ENCODE peak calls at places on chromosomes 6 and 20, in eight cellular contexts. X is RPMI7951; Q is GM04503; P is caudate nucleus; V is putamen; Z is OCI-M1; L is ascending aorta; I is CD8-positive, alpha-beta memory T cell. O is an unnamed sample.
A peak's percentile ranks its signal among the peaks of the same experiment; 100 is the strongest.

GRCh38 chr6:6469074-6469473 is 119.4 kb upstream of the LY86 start:
- DNase-seq in X (no peak), Q (no peak), P (no peak), V (no peak), Z (no peak), L (no peak), I (no peak), O (no peak)

GRCh38 chr20:52422574-52423463 is 231.2 kb upstream of the ZFP64 start:
- DNase-seq in X (peak; percentile 62), Q (no peak), P (no peak), V (no peak), Z (no peak), L (no peak), I (no peak), O (no peak)

GRCh38 chr6:111724505-111724904 is 118.8 kb upstream of the TRAF3IP2 start:
- DNase-seq in X (no peak), Q (no peak), P (no peak), V (no peak), Z (peak; percentile 53), L (no peak), I (peak; percentile 58), O (no peak)

GRCh38 chr6:159104163-159104885 is 59.5 kb upstream of the TAGAP start:
- DNase-seq in X (peak; percentile 48), Q (no peak), P (peak; percentile 56), V (no peak), Z (peak; percentile 88), L (no peak), I (peak; percentile 74), O (peak; percentile 41)

GRCh38 chr6:11021003-11021402 is 23.1 kb downstream of the ELOVL2 start:
- DNase-seq in X (no peak), Q (no peak), P (no peak), V (no peak), Z (no peak), L (no peak), I (no peak), O (no peak)

GRCh38 chr20:45138451-45139300 is 14.4 kb upstream of the WFDC12 start:
- DNase-seq in X (peak; percentile 36), Q (no peak), P (no peak), V (no peak), Z (peak; percentile 83), L (peak; percentile 67), I (no peak), O (no peak)

GRCh38 chr6:41197234-41197633 is 3.7 kb downstream of the TREML2 start:
- DNase-seq in X (no peak), Q (no peak), P (no peak), V (no peak), Z (no peak), L (no peak), I (no peak), O (no peak)

GRCh38 chr6:109050012-109050411 is 44.6 kb downstream of the SESN1 start:
- DNase-seq in X (peak; percentile 22), Q (no peak), P (peak; percentile 8), V (peak; percentile 64), Z (peak; percentile 54), L (no peak), I (no peak), O (no peak)

GRCh38 chr6:81606965-81607381 is 145.5 kb downstream of the TENT5A start:
- DNase-seq in X (peak; percentile 6), Q (peak; percentile 70), P (no peak), V (no peak), Z (no peak), L (no peak), I (no peak), O (peak; percentile 67)

GRCh38 chr6:20490591-20490990 is 43.7 kb upstream of the CDKAL1 start:
- DNase-seq in X (no peak), Q (no peak), P (no peak), V (no peak), Z (no peak), L (no peak), I (no peak), O (no peak)

GRCh38 chr6:3360727-3361045 is 96.2 kb downstream of the SLC22A23 start:
- DNase-seq in X (no peak), Q (no peak), P (no peak), V (no peak), Z (no peak), L (no peak), I (no peak), O (no peak)

GRCh38 chr6:25519856-25520255 is 132.2 kb upstream of the SCGN start:
- DNase-seq in X (peak; percentile 5), Q (peak; percentile 7), P (no peak), V (no peak), Z (no peak), L (no peak), I (no peak), O (peak; percentile 5)

GRCh38 chr6:112237066-112237465 is 17.3 kb downstream of the LAMA4 start:
- DNase-seq in X (no peak), Q (no peak), P (no peak), V (no peak), Z (no peak), L (no peak), I (no peak), O (no peak)

GRCh38 chr6:113120577-113121285 is 736.4 kb upstream of the MARCKS start:
- DNase-seq in X (peak; percentile 99), Q (peak; percentile 95), P (no peak), V (no peak), Z (peak; percentile 53), L (no peak), I (no peak), O (peak; percentile 99)

GRCh38 chr20:37566590-37567330 is 39.1 kb upstream of the BLCAP start:
- DNase-seq in X (no peak), Q (no peak), P (no peak), V (no peak), Z (no peak), L (no peak), I (no peak), O (no peak)

GRCh38 chr6:52990342-52990741 is 4.7 kb downstream of the GSTA4 start:
- DNase-seq in X (peak; percentile 13), Q (no peak), P (no peak), V (no peak), Z (no peak), L (no peak), I (no peak), O (peak; percentile 25)

GRCh38 chr20:37775200-37775599 is 81.4 kb downstream of the CTNNBL1 start:
- DNase-seq in X (no peak), Q (no peak), P (no peak), V (no peak), Z (no peak), L (no peak), I (no peak), O (no peak)

GRCh38 chr20:634526-634925 is 18.5 kb downstream of the SRXN1 start:
- DNase-seq in X (no peak), Q (no peak), P (peak; percentile 7), V (no peak), Z (no peak), L (no peak), I (no peak), O (no peak)

GRCh38 chr6:157461000-157461915 is 80.3 kb downstream of the ZDHHC14 start:
- DNase-seq in X (no peak), Q (no peak), P (no peak), V (no peak), Z (peak; percentile 25), L (no peak), I (no peak), O (peak; percentile 52)

GRCh38 chr20:34755367-34755766 is 51.2 kb downstream of the TP53INP2 start:
- DNase-seq in X (no peak), Q (no peak), P (no peak), V (no peak), Z (no peak), L (no peak), I (no peak), O (no peak)

GRCh38 chr6:168920289-168920688 is 333.4 kb downstream of the THBS2 start:
- DNase-seq in X (no peak), Q (no peak), P (no peak), V (no peak), Z (no peak), L (no peak), I (no peak), O (no peak)

GRCh38 chr6:112912351-112913101 is 565.4 kb downstream of the RFPL4B start:
- DNase-seq in X (peak; percentile 18), Q (no peak), P (no peak), V (no peak), Z (no peak), L (no peak), I (no peak), O (peak; percentile 78)

GRCh38 chr20:5376228-5376627 is 59.5 kb upstream of the PROKR2 start:
- DNase-seq in X (no peak), Q (no peak), P (no peak), V (no peak), Z (no peak), L (no peak), I (no peak), O (no peak)

GRCh38 chr20:4633780-4634179 is 87.9 kb upstream of the PRND start:
- DNase-seq in X (peak; percentile 98), Q (peak; percentile 70), P (no peak), V (no peak), Z (no peak), L (no peak), I (no peak), O (peak; percentile 65)

GRCh38 chr6:111411978-111412574 is 70.9 kb downstream of the REV3L start:
- DNase-seq in X (no peak), Q (no peak), P (no peak), V (peak; percentile 9), Z (no peak), L (no peak), I (no peak), O (no peak)

GRCh38 chr20:51258582-51259175 is 235.8 kb upstream of the KCNG1 start:
- DNase-seq in X (peak; percentile 20), Q (peak; percentile 4), P (no peak), V (no peak), Z (no peak), L (no peak), I (no peak), O (peak; percentile 11)

GRCh38 chr6:130937942-130938604 is 110.9 kb downstream of the SMLR1 start:
- DNase-seq in X (peak; percentile 65), Q (no peak), P (no peak), V (no peak), Z (no peak), L (no peak), I (no peak), O (peak; percentile 51)

GRCh38 chr6:119575721-119576120 is 226.2 kb upstream of the MAN1A1 start:
- DNase-seq in X (peak; percentile 99), Q (peak; percentile 81), P (no peak), V (no peak), Z (peak; percentile 75), L (no peak), I (no peak), O (peak; percentile 70)

GRCh38 chr6:33014841-33015634 is 5.6 kb upstream of the HLA-DOA start:
- DNase-seq in X (peak; percentile 78), Q (peak; percentile 34), P (peak; percentile 43), V (peak; percentile 72), Z (peak; percentile 93), L (no peak), I (peak; percentile 75), O (peak; percentile 86)

GRCh38 chr6:132320007-132320406 is 81.3 kb downstream of the MOXD1 start:
- DNase-seq in X (peak; percentile 43), Q (no peak), P (no peak), V (no peak), Z (no peak), L (no peak), I (no peak), O (peak; percentile 63)

GRCh38 chr6:71012871-71013456 is 56.1 kb upstream of the B3GAT2 start:
- DNase-seq in X (peak; percentile 50), Q (peak; percentile 4), P (no peak), V (peak; percentile 47), Z (peak; percentile 74), L (no peak), I (peak; percentile 16), O (peak; percentile 49)

GRCh38 chr6:34876451-34876850 is 11.4 kb downstream of the TAF11 start:
- DNase-seq in X (no peak), Q (no peak), P (no peak), V (no peak), Z (no peak), L (no peak), I (no peak), O (no peak)

GRCh38 chr6:83974409-83975050 is 59.0 kb upstream of the MRAP2 start:
- DNase-seq in X (no peak), Q (no peak), P (no peak), V (peak; percentile 9), Z (peak; percentile 98), L (no peak), I (no peak), O (no peak)

GRCh38 chr6:112203577-112204349 is 50.6 kb downstream of the LAMA4 start:
- DNase-seq in X (peak; percentile 70), Q (peak; percentile 74), P (no peak), V (no peak), Z (no peak), L (no peak), I (no peak), O (peak; percentile 82)

O was measured in astrocyte of the spinal cord.